ENCODE peak calls at places on chromosomes 6 and 20, in five cellular contexts. Z is IMR-90, C is GM12878, Y is ascending aorta, D is GM13976. V is an unnamed sample.

GRCh38 chr20:54160269-54161007 is 13.3 kb downstream of the CYP24A1 start:
- DNase-seq in Z (no peak), C (no peak), Y (no peak), D (no peak), V (no peak)

GRCh38 chr6:6736753-6737654 is 148.5 kb downstream of the LY86 start:
- DNase-seq in Z (no peak), C (no peak), Y (peak), D (no peak), V (peak)

GRCh38 chr6:42555477-42556457 is 8.1 kb upstream of the UBR2 start:
- DNase-seq in Z (peak), C (no peak), Y (no peak), D (no peak), V (no peak)

GRCh38 chr20:45791668-45792512 is at the start of the genes DNTTIP1 and WFDC3:
- DNase-seq in Z (peak), C (peak), Y (peak), D (peak), V (peak)

GRCh38 chr6:126804255-126805064 is 314.0 kb upstream of the RSPO3 start:
- DNase-seq in Z (peak), C (no peak), Y (no peak), D (peak), V (peak)

GRCh38 chr20:18705906-18706305 is 107.7 kb upstream of the SCP2D1 start:
- DNase-seq in Z (peak), C (no peak), Y (no peak), D (no peak), V (no peak)

GRCh38 chr6:1984346-1984994 is 260.9 kb downstream of the GMDS start:
- DNase-seq in Z (no peak), C (no peak), Y (no peak), D (no peak), V (no peak)

GRCh38 chr20:20562507-20562906 is 149.9 kb downstream of the RALGAPA2 start:
- DNase-seq in Z (no peak), C (no peak), Y (no peak), D (no peak), V (no peak)

GRCh38 chr20:34907616-34908469 is 31.4 kb downstream of the ACSS2 start:
- DNase-seq in Z (peak), C (no peak), Y (peak), D (no peak), V (peak)

GRCh38 chr6:8229913-8230312 is 127.6 kb upstream of the EEF1E1 start:
- DNase-seq in Z (no peak), C (no peak), Y (no peak), D (no peak), V (no peak)

GRCh38 chr6:72182337-72183246 is 296.2 kb downstream of the RIMS1 start:
- DNase-seq in Z (peak), C (no peak), Y (no peak), D (peak), V (peak)

GRCh38 chr6:35691027-35691824 is 2.5 kb upstream of the FKBP5 start:
- DNase-seq in Z (peak), C (no peak), Y (peak), D (no peak), V (no peak)

GRCh38 chr6:110813813-110814487 is 1.3 kb downstream of the CDK19 start:
- DNase-seq in Z (no peak), C (no peak), Y (no peak), D (no peak), V (peak)

GRCh38 chr6:55898342-55898741 is 23.0 kb upstream of the BMP5 start:
- DNase-seq in Z (peak), C (no peak), Y (no peak), D (no peak), V (no peak)

GRCh38 chr20:58378056-58378455 is 11.0 kb upstream of the VAPB start:
- DNase-seq in Z (no peak), C (no peak), Y (no peak), D (no peak), V (no peak)

GRCh38 chr6:150617496-150618460 is 18.1 kb downstream of the PLEKHG1 start:
- DNase-seq in Z (no peak), C (no peak), Y (no peak), D (no peak), V (no peak)

GRCh38 chr6:53648571-53648970 is 17.0 kb downstream of the KLHL31 start:
- DNase-seq in Z (peak), C (no peak), Y (no peak), D (no peak), V (no peak)

GRCh38 chr6:35970181-35970580 is 49.3 kb upstream of the SRPK1 start:
- DNase-seq in Z (peak), C (no peak), Y (no peak), D (no peak), V (peak)

GRCh38 chr20:63503524-63503923 is 4.6 kb upstream of the EEF1A2 start:
- DNase-seq in Z (no peak), C (no peak), Y (no peak), D (no peak), V (no peak)

DNA sequence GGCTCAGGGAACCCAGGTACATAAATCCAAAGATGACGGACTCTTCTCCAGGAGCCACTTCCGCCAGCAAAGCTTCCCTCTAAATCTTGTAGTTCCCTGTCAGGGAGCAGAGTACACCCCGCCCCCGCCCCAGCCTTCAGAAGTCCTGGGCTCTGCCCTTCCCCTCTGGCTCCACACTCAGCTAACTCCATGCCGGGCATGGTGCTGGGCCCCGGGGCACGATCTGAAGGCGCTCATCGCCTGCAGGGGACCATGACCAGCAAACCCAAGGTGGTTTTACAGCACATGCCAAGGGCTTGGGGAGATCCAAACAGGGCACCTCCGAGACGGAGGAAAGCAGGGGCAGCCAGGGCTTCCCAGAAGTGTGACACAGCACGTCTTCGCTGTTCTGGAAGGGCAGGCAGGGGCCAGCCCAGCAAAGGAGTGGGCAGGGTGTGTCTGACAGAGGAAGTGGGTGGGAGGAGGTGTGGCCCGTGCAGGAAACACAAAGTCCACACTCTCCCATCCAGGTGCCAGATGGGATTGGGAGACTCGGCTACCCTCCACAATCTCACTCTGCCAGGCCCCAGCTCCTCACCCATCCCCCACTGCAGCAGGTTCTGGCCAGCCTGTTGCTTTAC is 41.6 kb upstream of the SLC22A2 start:
- DNase-seq in Z (no peak), C (no peak), Y (no peak), D (no peak), V (peak)
- TF ChIP-seq CTCF in Z (no peak), C (no peak), Y (no peak), D (no peak), V (no peak)

DNA sequence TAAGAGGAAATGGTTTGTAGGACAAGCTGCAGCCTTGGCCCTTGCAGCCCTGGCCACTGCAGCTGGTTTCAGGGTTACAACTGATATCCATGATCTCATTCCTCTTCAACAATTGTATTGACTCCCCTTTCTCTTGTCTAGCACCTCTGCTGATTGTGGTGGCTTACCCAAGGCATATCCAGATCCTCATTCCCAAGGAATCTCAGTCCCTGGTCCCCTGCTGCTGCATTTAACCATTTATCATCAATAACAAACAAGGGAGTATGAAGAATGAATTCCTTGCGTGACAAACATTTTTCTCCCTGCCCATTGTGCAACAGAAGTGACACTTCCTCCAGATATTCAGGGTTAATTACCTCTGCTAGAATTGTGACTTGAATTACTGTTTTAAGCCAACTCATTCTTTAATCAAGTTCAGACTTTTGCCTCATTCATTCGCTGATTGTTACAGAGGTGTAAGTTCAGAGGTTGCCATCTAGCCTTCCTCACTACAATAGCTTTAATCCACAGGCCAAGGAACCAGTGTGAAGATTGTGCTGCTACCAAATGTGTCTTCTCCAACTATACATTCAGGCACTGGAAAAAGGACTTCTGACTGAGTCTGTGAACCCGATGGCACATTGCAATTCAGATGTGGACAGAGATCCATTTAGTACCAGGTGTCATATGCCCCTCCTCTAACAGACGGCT is 111.1 kb upstream of the ADGRF1 start:
- DNase-seq in Z (peak), C (no peak), Y (no peak), D (no peak), V (peak)
- TF ChIP-seq CTCF in Z (no peak), C (no peak), Y (no peak), D (no peak), V (no peak)

GRCh38 chr20:49349078-49349477 is 71.2 kb upstream of the ZNFX1 start:
- DNase-seq in Z (no peak), C (no peak), Y (no peak), D (no peak), V (no peak)

GRCh38 chr20:49347156-49347555 is 69.3 kb upstream of the ZNFX1 start:
- DNase-seq in Z (no peak), C (no peak), Y (no peak), D (no peak), V (no peak)

GRCh38 chr20:49349678-49350077 is 71.8 kb upstream of the ZNFX1 start:
- DNase-seq in Z (no peak), C (no peak), Y (no peak), D (no peak), V (no peak)

GRCh38 chr20:49346682-49347081 is 68.8 kb upstream of the ZNFX1 start:
- DNase-seq in Z (no peak), C (no peak), Y (no peak), D (no peak), V (no peak)

DNA sequence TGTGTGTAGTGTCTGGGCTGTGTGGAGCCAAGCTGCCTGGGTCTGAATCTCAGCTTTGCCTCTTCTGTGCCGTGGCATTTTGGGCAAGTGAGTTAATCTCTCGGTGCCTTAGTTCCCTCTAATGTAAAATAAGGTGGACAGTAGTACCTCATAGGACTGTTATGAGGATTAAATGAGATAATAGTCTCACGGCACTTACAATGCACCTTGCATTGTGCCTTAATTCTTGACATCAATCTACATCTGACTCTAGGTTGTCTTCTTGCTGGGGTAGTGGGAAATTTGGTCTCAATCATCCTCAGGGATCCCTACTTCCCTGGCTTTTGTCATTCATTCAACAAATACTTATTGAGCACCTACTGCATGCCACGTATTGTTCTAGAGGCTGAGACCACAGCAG is 70.7 kb upstream of the ZNFX1 start:
- DNase-seq in Z (no peak), C (no peak), Y (no peak), D (no peak), V (no peak)
- TF ChIP-seq CTCF in Z (no peak), C (no peak), Y (no peak), D (no peak), V (no peak)

GRCh38 chr6:37732688-37733087 is 35.0 kb upstream of the MDGA1 start:
- DNase-seq in Z (no peak), C (no peak), Y (no peak), D (no peak), V (no peak)
- TF ChIP-seq CTCF in Z (no peak), C (no peak), Y (no peak), D (no peak), V (peak)

DNA sequence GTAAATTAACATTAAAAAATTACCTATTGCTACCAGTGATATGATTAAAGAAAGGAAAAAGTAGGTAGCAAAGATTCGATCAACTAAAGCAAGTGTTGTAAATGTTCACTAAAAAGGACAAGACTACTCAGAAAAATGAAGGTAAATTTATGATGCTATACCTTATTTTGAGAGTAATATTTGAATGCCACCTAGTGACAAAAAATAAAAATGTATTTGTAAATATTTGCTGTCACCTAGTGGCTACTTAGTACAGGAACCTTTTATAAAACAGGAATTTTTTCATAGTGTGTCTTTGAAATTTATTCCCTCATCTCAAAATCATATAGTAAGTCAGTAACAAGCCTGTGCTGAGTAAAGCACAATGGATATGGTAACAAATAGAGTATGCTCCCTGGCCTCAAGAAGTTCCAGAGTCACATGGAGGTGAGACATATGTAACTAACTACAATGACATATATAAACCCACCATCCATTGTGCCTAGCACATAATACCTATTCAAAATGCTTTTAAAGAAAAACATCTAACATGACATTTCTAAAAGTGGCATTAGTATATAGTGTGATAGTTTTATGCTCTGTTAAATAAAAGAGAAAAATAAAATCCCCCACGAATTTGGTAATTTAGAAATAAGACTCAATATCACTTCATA is 193.1 kb upstream of the SIM1 start:
- DNase-seq in Z (peak), C (no peak), Y (no peak), D (no peak), V (no peak)
- TF ChIP-seq CTCF in Z (peak), C (peak), Y (no peak), D (peak), V (peak)

GRCh38 chr20:1177680-1178079 is 7.1 kb downstream of the TMEM74B start:
- DNase-seq in Z (peak), C (no peak), Y (no peak), D (no peak), V (peak)
- TF ChIP-seq CTCF in Z (no peak), C (peak), Y (no peak), D (no peak), V (no peak)

DNA sequence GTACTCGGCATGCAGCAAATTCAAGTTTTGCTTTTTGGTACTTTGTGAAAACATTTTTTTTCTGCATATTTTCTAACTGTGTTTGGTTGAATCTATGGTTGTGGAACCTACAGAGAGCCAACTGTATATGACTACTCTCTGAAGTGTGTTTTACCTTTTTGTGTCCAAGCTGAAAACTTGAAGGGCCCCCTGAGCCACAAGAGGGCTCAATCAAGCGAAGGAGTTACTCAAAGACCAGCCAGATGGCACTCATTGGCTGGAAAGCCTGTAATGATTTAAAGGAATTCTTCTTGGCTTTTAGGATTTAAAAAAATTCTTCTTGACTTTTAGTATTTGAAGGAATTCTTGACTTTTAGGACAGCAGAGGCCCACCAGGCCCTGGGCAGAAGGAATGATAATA is 27.0 kb upstream of the ECI2 start:
- DNase-seq in Z (no peak), C (no peak), Y (no peak), D (no peak), V (no peak)
- TF ChIP-seq CTCF in Z (no peak), C (no peak), Y (no peak), D (no peak), V (no peak)

DNA sequence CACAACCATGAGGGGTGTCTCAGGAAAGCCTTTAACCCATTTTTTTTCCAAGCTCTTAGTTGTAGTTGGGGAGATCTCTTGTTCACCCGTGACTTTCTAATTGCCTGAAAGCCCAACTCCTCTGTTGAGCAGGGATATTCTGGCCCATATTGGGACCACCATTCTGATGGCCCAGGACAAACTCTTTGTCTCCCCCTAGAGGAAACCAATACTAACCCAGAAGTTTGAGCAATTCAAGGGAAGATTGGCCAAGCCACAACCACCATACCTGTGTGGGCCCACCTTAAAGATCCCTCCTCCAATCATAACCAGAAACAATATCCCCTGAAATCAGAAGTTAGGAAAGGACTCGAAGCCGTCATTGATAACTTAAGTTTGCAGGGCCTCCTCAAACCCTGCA is 132.6 kb downstream of the THBS2 start:
- DNase-seq in Z (no peak), C (no peak), Y (no peak), D (no peak), V (no peak)
- TF ChIP-seq CTCF in Z (no peak), C (no peak), Y (no peak), D (no peak), V (no peak)

GRCh38 chr6:11822346-11822745 is 43.7 kb upstream of the ADTRP start:
- DNase-seq in Z (no peak), C (no peak), Y (no peak), D (no peak), V (no peak)
- TF ChIP-seq CTCF in Z (no peak), C (peak), Y (no peak), D (no peak), V (no peak)

DNA sequence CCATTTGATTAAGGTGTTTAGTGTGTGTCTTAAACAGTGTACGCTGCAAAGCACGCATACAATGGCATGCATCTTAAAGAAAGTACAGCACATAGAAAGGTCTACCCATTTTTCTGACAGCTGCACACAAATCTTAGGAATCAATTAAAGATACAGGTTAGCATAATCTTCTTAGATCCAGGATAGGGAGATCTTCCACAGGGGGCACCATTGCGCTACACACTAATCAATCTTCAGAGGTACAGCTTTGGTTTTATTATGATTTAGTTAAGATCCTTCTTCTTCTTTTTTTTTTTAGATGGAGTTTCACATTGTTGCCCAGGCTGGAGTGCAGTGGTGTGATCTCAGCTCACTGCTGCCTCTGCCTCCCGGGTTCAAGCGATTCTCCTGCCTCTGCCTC is 63.7 kb upstream of the BEND3 start:
- DNase-seq in Z (peak), C (no peak), Y (no peak), D (no peak), V (peak)
- TF ChIP-seq CTCF in Z (peak), C (peak), Y (no peak), D (no peak), V (no peak)

V was measured in Calu3.